ENCODE peak calls at places on chromosomes 12 and 14, in six cellular contexts. J is GM23248, L is neural progenitor cell, M is GM23338, E is SK-N-SH, B is PC-3. W is an unnamed sample. For H3F3A, the result is how much of the 10 kb centered on the place peaks cover.

GRCh38 chr12:47779301-47779942 is 6.4 kb downstream of the SLC48A1 start:
- DNase-seq in M (peak), B (peak), L (peak), J (peak), E (peak), W (peak)

GRCh38 chr12:77323778-77324415 is 258.5 kb upstream of the E2F7 start:
- DNase-seq in L (no peak), M (no peak), J (no peak), E (no peak), B (no peak), W (no peak)

GRCh38 chr14:77000340-77001235 is 27.9 kb downstream of the IRF2BPL start:
- DNase-seq in J (peak), L (peak), E (peak), B (no peak), M (peak), W (peak)

GRCh38 chr12:48169011-48169410 is 11.7 kb upstream of the ASB8 start:
- DNase-seq in M (no peak), B (no peak), J (no peak), L (no peak), E (no peak), W (no peak)

GRCh38 chr12:81095470-81096232 is 17.8 kb downstream of the ACSS3 start:
- DNase-seq in J (no peak), E (no peak), B (no peak), M (no peak), L (no peak), W (no peak)

GRCh38 chr14:77270361-77271112 is 469 bp downstream of the NGB start:
- DNase-seq in J (peak), M (peak), L (peak), E (peak), B (no peak), W (no peak)

GRCh38 chr14:56322531-56322930 is 204.3 kb downstream of the PELI2 start:
- DNase-seq in L (no peak), E (no peak), B (no peak), M (no peak), J (no peak), W (no peak)

GRCh38 chr12:30862486-30862885 is 64.1 kb upstream of the TSPAN11 start:
- DNase-seq in L (no peak), J (peak), E (peak), B (peak), M (no peak), W (no peak)

GRCh38 chr12:109995366-109995702 is 834 bp downstream of the GIT2 start:
- DNase-seq in L (no peak), B (no peak), M (no peak), J (peak), E (no peak), W (no peak)

GRCh38 chr12:106152334-106152733 is 13.6 kb upstream of the NUAK1 start:
- DNase-seq in J (no peak), M (no peak), L (no peak), E (no peak), B (no peak), W (no peak)

GRCh38 chr12:82028772-82029171 is 269.6 kb upstream of the PPFIA2 start:
- DNase-seq in E (no peak), L (no peak), M (no peak), J (no peak), B (no peak), W (no peak)

GRCh38 chr14:38363217-38363616 is 107.3 kb upstream of the CLEC14A start:
- DNase-seq in M (no peak), B (no peak), J (no peak), L (no peak), E (no peak), W (no peak)

GRCh38 chr12:49059385-49060232 is 985 bp downstream of the KMT2D start:
- DNase-seq in J (peak), B (peak), L (peak), M (peak), E (no peak), W (peak)

GRCh38 chr14:39581474-39581873 is 149.2 kb upstream of the FBXO33 start:
- DNase-seq in E (no peak), J (peak), M (peak), B (peak), L (no peak), W (no peak)

GRCh38 chr12:101694297-101694848 is 3.1 kb upstream of the CHPT1 start:
- DNase-seq in E (no peak), B (no peak), L (no peak), J (no peak), M (no peak), W (no peak)

GRCh38 chr12:1488908-1489381 is 105.4 kb downstream of the FBXL14 start:
- DNase-seq in J (peak), E (no peak), M (peak), L (peak), B (no peak), W (no peak)

GRCh38 chr12:22986997-22987396 is 362.0 kb downstream of the ETNK1 start:
- DNase-seq in M (no peak), L (no peak), J (peak), E (no peak), B (no peak), W (no peak)

GRCh38 chr12:6062427-6063378 is 61.8 kb downstream of the VWF start:
- DNase-seq in E (peak), L (peak), B (peak), J (peak), M (peak), W (peak)

GRCh38 chr12:91331371-91331770 is 148.8 kb upstream of the DCN start:
- DNase-seq in J (peak), E (no peak), B (peak), L (no peak), M (no peak), W (no peak)

GRCh38 chr12:48977290-48978281 is 536 bp upstream of the WNT1 start:
- DNase-seq in L (peak), J (peak), M (peak), B (peak), E (peak), W (peak)

GRCh38 chr12:48189331-48190125 is 6.1 kb downstream of the CCDC184 start:
- DNase-seq in L (peak), J (peak), E (peak), M (peak), B (peak), W (peak)

GRCh38 chr14:51155331-51155730 is 60.4 kb upstream of the TRIM9 start:
- DNase-seq in M (no peak), J (no peak), L (no peak), E (no peak), B (peak), W (no peak)

GRCh38 chr14:95156765-95157194 is 549 bp downstream of the DICER1 start:
- DNase-seq in J (peak), M (no peak), B (peak), L (no peak), E (no peak), W (peak)

GRCh38 chr12:126343352-126343751 is 1278.1 kb downstream of the AACS start:
- DNase-seq in M (no peak), B (no peak), E (no peak), J (no peak), L (no peak), W (no peak)

GRCh38 chr12:103929051-103929908 is 930 bp upstream of the HSP90B1 start:
- DNase-seq in E (peak), B (peak), J (peak), M (peak), L (peak), W (peak)

GRCh38 chr12:105352940-105353635 is 22.6 kb downstream of the C12orf75 start:
- DNase-seq in M (peak), E (no peak), J (no peak), B (peak), L (peak), W (no peak)

GRCh38 chr14:64117671-64118402 is 176.3 kb downstream of the ESR2 start:
- DNase-seq in L (no peak), M (no peak), E (no peak), J (peak), B (peak), W (no peak)

GRCh38 chr14:62691613-62692489 is 353.4 kb downstream of the KCNH5 start:
- DNase-seq in E (no peak), L (no peak), J (peak), B (peak), M (no peak), W (no peak)

GRCh38 chr14:53391631-53392030 is 238.5 kb upstream of the DDHD1 start:
- DNase-seq in B (peak), M (no peak), E (no peak), L (no peak), J (peak), W (no peak)

GRCh38 chr12:57104292-57104910 is 6.8 kb downstream of the STAT6 start:
- DNase-seq in B (no peak), E (peak), J (no peak), M (no peak), L (no peak), W (no peak)

GRCh38 chr14:89899917-89900680 is 54.4 kb downstream of the EFCAB11 start:
- DNase-seq in J (peak), E (peak), M (peak), L (peak), B (peak), W (peak)

DNA sequence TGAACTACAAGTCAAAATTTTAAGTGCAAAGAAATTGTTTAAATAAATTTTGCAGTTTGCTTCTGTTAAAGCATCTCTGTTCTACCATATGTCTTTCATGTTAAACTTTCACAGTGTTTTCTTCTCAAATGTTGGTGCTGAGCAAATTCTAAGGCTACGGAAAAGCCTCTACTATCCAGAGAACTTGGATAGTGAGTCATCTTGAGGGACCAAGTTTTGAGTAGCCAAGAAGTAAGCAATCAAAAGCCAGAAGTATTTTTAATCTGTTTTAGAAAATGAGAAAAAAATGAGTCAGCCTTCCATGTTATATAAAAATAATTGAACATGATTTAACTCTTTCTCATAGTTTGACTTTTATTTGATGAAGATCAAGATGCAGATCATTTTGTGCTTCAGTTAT is 3.3 kb downstream of the BRMS1L start:
- DNase-seq in B (peak), M (no peak), L (no peak), E (no peak), J (peak), W (no peak)
- TF ChIP-seq EZH2phosphoT487 in B (no peak), M (no peak), L (no peak), E (no peak), J (no peak), W (no peak)

DNA sequence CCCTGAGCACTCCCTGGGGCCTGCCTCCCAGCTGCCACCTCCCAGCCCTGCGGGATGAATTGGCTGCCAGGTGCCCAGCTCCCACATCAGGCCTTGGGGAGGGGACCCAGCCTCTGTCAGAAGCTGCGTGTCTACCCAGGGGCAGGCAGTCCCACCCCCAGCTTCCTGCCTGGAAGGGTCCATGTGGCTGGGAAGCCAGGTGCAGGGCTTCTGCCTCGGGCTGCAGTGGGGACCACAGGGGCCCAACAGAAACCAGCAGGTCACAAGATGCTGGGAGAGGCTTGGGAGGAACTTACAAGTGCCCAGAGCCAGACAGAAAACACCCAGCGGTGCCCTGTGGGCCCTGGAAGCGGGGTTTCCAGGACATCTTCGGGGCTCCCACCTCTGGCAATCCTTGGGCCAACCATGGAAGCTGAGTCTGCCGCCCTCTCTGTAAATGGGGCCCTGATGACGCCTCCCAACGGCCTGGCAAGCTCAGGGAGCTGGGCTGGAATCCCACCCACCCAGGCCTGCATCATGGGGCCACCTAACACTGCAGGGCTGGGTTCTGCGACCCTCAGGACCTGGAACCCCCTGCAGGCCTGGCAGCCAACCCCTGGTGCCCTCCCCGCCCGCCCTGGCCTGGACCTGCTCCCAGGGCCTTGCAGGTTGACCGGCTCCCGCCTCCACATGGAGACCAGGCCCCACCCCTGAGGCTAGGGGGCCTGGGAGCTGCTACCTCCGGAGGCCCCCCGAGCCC is 36.6 kb downstream of the CCNK start:
- DNase-seq in B (no peak), L (no peak), M (no peak), J (no peak), E (peak), W (no peak)
- H3K4me2 ChIP-seq in B (no peak), L (no peak), M (no peak), J (no peak), E (no peak), W (no peak)

DNA sequence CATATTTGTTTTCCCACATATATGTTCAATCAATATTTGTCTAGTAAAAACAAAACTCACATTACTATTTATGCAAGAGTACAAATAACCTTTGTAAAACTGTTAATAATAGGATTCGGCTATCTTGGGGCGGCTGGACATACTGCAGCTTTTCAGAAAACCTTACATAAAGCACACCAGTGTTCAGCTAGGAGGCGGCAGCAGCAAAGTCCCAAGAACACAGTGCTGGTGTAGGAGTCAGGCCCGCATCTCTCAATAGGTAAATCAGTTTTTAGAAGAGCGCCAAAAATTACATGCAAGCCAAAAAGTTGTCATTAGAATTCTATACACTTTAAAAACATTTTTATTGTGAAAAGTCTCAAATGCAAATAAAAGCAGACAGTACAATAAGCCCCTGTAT is 37.5 kb downstream of the CCDC88C start:
- DNase-seq in M (no peak), B (no peak), L (no peak), J (no peak), E (no peak), W (no peak)
- H3F3A ChIP-seq in M (under half), B (under half), L (under half), J (under half), E (under half), W (half or more)

GRCh38 chr14:91243098-91243483 is 1.4 kb downstream of the GPR68 start:
- DNase-seq in B (no peak), M (no peak), L (no peak), E (no peak), J (no peak), W (no peak)

GRCh38 chr14:91245029-91245428 is 525 bp upstream of the GPR68 start:
- DNase-seq in B (no peak), E (no peak), M (no peak), J (no peak), L (no peak), W (no peak)

GRCh38 chr14:91242635-91243034 is 1.9 kb downstream of the GPR68 start:
- DNase-seq in M (no peak), B (no peak), E (no peak), J (no peak), L (no peak), W (no peak)

GRCh38 chr14:91246051-91246852 is 1.7 kb upstream of the GPR68 start:
- DNase-seq in L (no peak), E (no peak), J (no peak), B (no peak), M (no peak), W (peak)

DNA sequence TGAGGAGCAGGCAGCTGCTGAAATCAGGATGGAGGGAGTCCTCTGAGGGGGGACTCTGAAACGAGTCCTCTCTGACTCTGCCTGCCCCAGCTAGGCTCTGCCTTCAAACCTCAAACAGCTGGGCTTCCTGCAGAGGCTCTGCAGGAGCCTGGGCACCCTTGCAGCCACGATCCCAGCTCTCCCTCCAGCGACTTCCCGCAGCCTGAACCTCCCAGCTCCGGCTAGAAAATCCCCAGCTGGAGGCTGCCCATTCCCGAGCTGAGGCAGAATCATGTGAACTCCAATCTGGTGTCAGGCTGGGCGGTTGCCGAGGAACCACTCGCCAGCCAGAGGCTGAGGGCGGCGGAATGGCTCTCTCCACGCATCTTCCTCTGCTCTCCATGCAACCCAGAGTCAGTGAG is at the start of gene GPR68:
- DNase-seq in B (no peak), M (peak), E (peak), J (peak), L (peak), W (no peak)
- TF ChIP-seq EZH2phosphoT487 in B (no peak), M (no peak), E (no peak), J (no peak), L (no peak), W (no peak)

W was measured in MM.1S.